ENCODE peak calls at places on chromosomes 5 and 9, in five cellular contexts. K is occipital lobe; V is GM23338; M is stimulated activated naive CD8-positive, alpha-beta T cell treated with anti-CD3 and anti-CD28 coated beads, Interleukin-15, amount 100 ng/mL, for 72 hours; H is NCI-H1105. O is an unnamed sample.

GRCh38 chr5:24226492-24226891 is 418.3 kb downstream of the CDH10 start:
- DNase-seq in K (no peak), V (no peak), H (no peak), M (no peak), O (peak)

GRCh38 chr5:149413477-149414210 is 34.6 kb upstream of the IL17B start:
- DNase-seq in M (no peak), K (no peak), V (no peak), H (no peak), O (no peak)

GRCh38 chr9:18109670-18110069 is 364.3 kb upstream of the ADAMTSL1 start:
- DNase-seq in K (no peak), M (no peak), V (no peak), H (no peak), O (no peak)

GRCh38 chr5:171599396-171599795 is 179.9 kb downstream of the FGF18 start:
- DNase-seq in M (no peak), K (no peak), H (no peak), V (no peak), O (no peak)

GRCh38 chr9:36151306-36152210 is 15.0 kb downstream of the GLIPR2 start:
- DNase-seq in H (no peak), V (no peak), K (no peak), M (peak), O (peak)

GRCh38 chr9:104856413-104856941 is 71.5 kb downstream of the ABCA1 start:
- DNase-seq in H (peak), M (no peak), V (no peak), K (no peak), O (no peak)

GRCh38 chr9:17477816-17478215 is 101.0 kb upstream of the SH3GL2 start:
- DNase-seq in M (no peak), V (no peak), K (no peak), H (no peak), O (no peak)

GRCh38 chr5:138339464-138339863 is 1.4 kb downstream of the FAM53C start:
- DNase-seq in M (no peak), K (no peak), H (no peak), V (no peak), O (no peak)

GRCh38 chr5:33423018-33423630 is 17.6 kb upstream of the TARS1 start:
- DNase-seq in M (no peak), H (no peak), K (no peak), V (peak), O (no peak)

GRCh38 chr9:17380126-17380861 is 198.6 kb upstream of the SH3GL2 start:
- DNase-seq in H (no peak), M (no peak), V (no peak), K (no peak), O (no peak)